ENCODE peak calls at places on chromosomes 4 and X, in seven cellular contexts. S, J, P, Z, F, H and T are unnamed samples. For H3K4me1 and H3K9me3, the result is how much of the 10 kb centered on the place peaks cover.

GRCh38 chrX:108270739-108271396 is 167.4 kb downstream of the COL4A6 start:
- DNase-seq in S (no peak), F (peak), H (no peak), J (no peak), Z (no peak), P (no peak), T (no peak)

GRCh38 chrX:123779908-123780396 is 47.1 kb upstream of the THOC2 start:
- DNase-seq in H (no peak), P (no peak), F (peak), J (no peak), Z (peak), S (no peak), T (no peak)

GRCh38 chrX:47595701-47596655 is 13.7 kb downstream of the TIMP1 start:
- DNase-seq in H (no peak), S (no peak), P (no peak), J (no peak), Z (no peak), F (no peak), T (no peak)

GRCh38 chrX:80550722-80551121 is 130.5 kb downstream of the TENT5D start:
- DNase-seq in Z (no peak), H (no peak), S (no peak), F (no peak), J (no peak), P (no peak), T (no peak)

GRCh38 chrX:44228621-44229020 is 114.9 kb downstream of the EFHC2 start:
- DNase-seq in J (no peak), H (no peak), P (no peak), F (peak), S (no peak), Z (no peak), T (no peak)

GRCh38 chr4:174561556-174561955 is 39.3 kb upstream of the HPGD start:
- DNase-seq in Z (no peak), S (no peak), F (no peak), H (no peak), P (no peak), J (no peak), T (no peak)

GRCh38 chrX:74133156-74133796 is 170.7 kb upstream of the ZCCHC13 start:
- DNase-seq in H (no peak), F (peak), P (no peak), J (no peak), Z (peak), S (peak), T (no peak)

GRCh38 chrX:101262590-101262989 is 28.5 kb downstream of the TAF7L start:
- DNase-seq in S (no peak), H (no peak), J (no peak), P (no peak), Z (no peak), F (no peak), T (no peak)

GRCh38 chr4:67393699-67394281 is 151.5 kb downstream of the CENPC start:
- DNase-seq in F (peak), S (peak), Z (no peak), J (no peak), H (no peak), P (no peak), T (no peak)

GRCh38 chr4:39045791-39046221 is 13.6 kb upstream of the TMEM156 start:
- DNase-seq in P (no peak), F (no peak), S (peak), Z (peak), J (no peak), H (no peak), T (no peak)

GRCh38 chrX:3549442-3549875 is 164.0 kb downstream of the PRKX start:
- DNase-seq in Z (no peak), P (peak), H (no peak), F (peak), S (no peak), J (no peak), T (no peak)

GRCh38 chr4:88533088-88533790 is 9.7 kb upstream of the PYURF start:
- DNase-seq in P (no peak), H (no peak), S (no peak), J (no peak), Z (no peak), F (no peak), T (no peak)

GRCh38 chrX:50827996-50828395 is 14.0 kb upstream of the SHROOM4 start:
- DNase-seq in S (no peak), H (no peak), Z (peak), F (peak), J (no peak), P (no peak), T (no peak)

GRCh38 chr4:115110191-115111166 is 2.9 kb downstream of the NDST4 start:
- DNase-seq in P (no peak), J (no peak), Z (no peak), F (peak), S (no peak), H (no peak), T (no peak)

GRCh38 chr4:34289489-34289888 is 1954.8 kb downstream of the ARAP2 start:
- DNase-seq in F (no peak), S (no peak), P (no peak), J (no peak), H (no peak), Z (no peak), T (no peak)

GRCh38 chr4:103634236-103634635 is 85.5 kb downstream of the TACR3 start:
- DNase-seq in F (no peak), H (no peak), Z (no peak), S (no peak), J (no peak), P (no peak), T (no peak)

GRCh38 chrX:47169273-47169672 is 24.3 kb downstream of the RBM10 start:
- DNase-seq in F (no peak), P (no peak), S (no peak), J (no peak), Z (no peak), H (no peak), T (no peak)

GRCh38 chr4:3193531-3194203 is 55.3 kb upstream of the MSANTD1 start:
- DNase-seq in H (no peak), J (no peak), F (no peak), P (no peak), S (peak), Z (no peak), T (no peak)

GRCh38 chr4:88582493-88582892 is 9.8 kb upstream of the HERC3 start:
- DNase-seq in S (no peak), Z (no peak), P (no peak), J (no peak), H (no peak), F (no peak), T (no peak)

GRCh38 chr4:107265859-107266258 is 229.7 kb upstream of the DKK2 start:
- DNase-seq in P (no peak), F (no peak), H (no peak), Z (no peak), J (no peak), S (no peak), T (no peak)

GRCh38 chr4:158812133-158812532 is 43.3 kb downstream of the FNIP2 start:
- DNase-seq in Z (no peak), F (no peak), H (no peak), P (no peak), S (no peak), J (no peak), T (no peak)

GRCh38 chrX:7225338-7225737 is 77.4 kb upstream of the PUDP start:
- DNase-seq in H (no peak), Z (no peak), S (no peak), F (no peak), P (no peak), J (no peak), T (no peak)

GRCh38 chr4:184583738-184584502 is 65.3 kb downstream of the CASP3 start:
- DNase-seq in F (no peak), Z (no peak), J (no peak), S (no peak), H (no peak), P (no peak), T (no peak)

GRCh38 chr4:37902738-37903693 is 12.1 kb downstream of the TBC1D1 start:
- DNase-seq in S (no peak), J (no peak), H (no peak), Z (no peak), F (no peak), P (no peak), T (no peak)

GRCh38 chr4:98260047-98260578 is 1.1 kb upstream of the RAP1GDS1 start:
- DNase-seq in J (peak), P (peak), H (no peak), S (peak), Z (peak), F (peak), T (peak)

GRCh38 chr4:94532016-94532789 is 80.5 kb downstream of the PDLIM5 start:
- DNase-seq in F (no peak), J (no peak), Z (no peak), S (no peak), P (no peak), H (no peak), T (no peak)

GRCh38 chr4:3671571-3672464 is 94.4 kb upstream of the ADRA2C start:
- DNase-seq in Z (no peak), F (no peak), J (no peak), P (no peak), S (no peak), H (peak), T (no peak)

GRCh38 chr4:140081582-140082398 is 72.2 kb downstream of the MAML3 start:
- DNase-seq in S (no peak), H (no peak), Z (no peak), J (no peak), F (no peak), P (no peak), T (no peak)
- H3K4me1 ChIP-seq in S (under half), H (under half), Z (under half), J (under half), F (half or more), P (under half), T (under half)

GRCh38 chr4:156084312-156084811 is 130.7 kb upstream of the CTSO start:
- DNase-seq in Z (no peak), S (no peak), P (no peak), H (no peak), F (no peak), J (no peak), T (no peak)
- H3K4me3 ChIP-seq in Z (no peak), S (no peak), P (no peak), H (no peak), F (no peak), J (no peak), T (no peak)

GRCh38 chr4:26402458-26402857 is 81.6 kb downstream of the RBPJ start:
- DNase-seq in S (no peak), P (no peak), J (no peak), Z (no peak), H (no peak), F (no peak), T (no peak)

GRCh38 chr4:26400140-26400539 is 79.3 kb downstream of the RBPJ start:
- DNase-seq in H (no peak), J (no peak), Z (no peak), P (no peak), S (no peak), F (no peak), T (no peak)

GRCh38 chr4:26397086-26397485 is 76.3 kb downstream of the RBPJ start:
- DNase-seq in Z (no peak), F (no peak), H (no peak), S (no peak), J (no peak), P (no peak), T (no peak)
- H3K9me3 ChIP-seq in Z (under half), F (under half), H (under half), S (under half), J (under half), P (under half), T (under half)

GRCh38 chr4:142414336-142414945 is 431.7 kb downstream of the INPP4B start:
- DNase-seq in Z (no peak), H (no peak), P (no peak), F (no peak), S (no peak), J (no peak), T (no peak)

GRCh38 chr4:142416121-142416520 is 430.0 kb downstream of the INPP4B start:
- DNase-seq in Z (no peak), P (no peak), H (no peak), J (no peak), F (no peak), S (no peak), T (no peak)

GRCh38 chr4:142418697-142419096 is 427.4 kb downstream of the INPP4B start:
- DNase-seq in S (no peak), F (no peak), P (no peak), Z (no peak), J (no peak), H (no peak), T (no peak)

GRCh38 chr4:142419712-142420111 is 426.4 kb downstream of the INPP4B start:
- DNase-seq in F (no peak), J (no peak), Z (no peak), H (no peak), P (no peak), S (no peak), T (no peak)

GRCh38 chr4:142416711-142417275 is 429.3 kb downstream of the INPP4B start:
- DNase-seq in H (no peak), F (no peak), S (peak), J (no peak), P (no peak), Z (no peak), T (no peak)
- H3K4me1 ChIP-seq in H (under half), F (under half), S (under half), J (under half), P (under half), Z (under half), T (under half)

GRCh38 chr4:25863906-25864418 is 1.2 kb upstream of the SEL1L3 start:
- DNase-seq in H (no peak), F (no peak), Z (no peak), P (no peak), J (no peak), S (no peak), T (no peak)

GRCh38 chr4:25861422-25861926 is 1.3 kb downstream of the SEL1L3 start:
- DNase-seq in F (no peak), S (peak), J (no peak), P (no peak), Z (no peak), H (no peak), T (no peak)

GRCh38 chr4:25861951-25862410 is 807 bp downstream of the SEL1L3 start:
- DNase-seq in H (no peak), F (peak), Z (peak), S (peak), J (no peak), P (peak), T (peak)

GRCh38 chr4:25863347-25863784 is 578 bp upstream of the SEL1L3 start:
- DNase-seq in F (peak), H (peak), Z (peak), S (no peak), J (no peak), P (no peak), T (peak)

DNA sequence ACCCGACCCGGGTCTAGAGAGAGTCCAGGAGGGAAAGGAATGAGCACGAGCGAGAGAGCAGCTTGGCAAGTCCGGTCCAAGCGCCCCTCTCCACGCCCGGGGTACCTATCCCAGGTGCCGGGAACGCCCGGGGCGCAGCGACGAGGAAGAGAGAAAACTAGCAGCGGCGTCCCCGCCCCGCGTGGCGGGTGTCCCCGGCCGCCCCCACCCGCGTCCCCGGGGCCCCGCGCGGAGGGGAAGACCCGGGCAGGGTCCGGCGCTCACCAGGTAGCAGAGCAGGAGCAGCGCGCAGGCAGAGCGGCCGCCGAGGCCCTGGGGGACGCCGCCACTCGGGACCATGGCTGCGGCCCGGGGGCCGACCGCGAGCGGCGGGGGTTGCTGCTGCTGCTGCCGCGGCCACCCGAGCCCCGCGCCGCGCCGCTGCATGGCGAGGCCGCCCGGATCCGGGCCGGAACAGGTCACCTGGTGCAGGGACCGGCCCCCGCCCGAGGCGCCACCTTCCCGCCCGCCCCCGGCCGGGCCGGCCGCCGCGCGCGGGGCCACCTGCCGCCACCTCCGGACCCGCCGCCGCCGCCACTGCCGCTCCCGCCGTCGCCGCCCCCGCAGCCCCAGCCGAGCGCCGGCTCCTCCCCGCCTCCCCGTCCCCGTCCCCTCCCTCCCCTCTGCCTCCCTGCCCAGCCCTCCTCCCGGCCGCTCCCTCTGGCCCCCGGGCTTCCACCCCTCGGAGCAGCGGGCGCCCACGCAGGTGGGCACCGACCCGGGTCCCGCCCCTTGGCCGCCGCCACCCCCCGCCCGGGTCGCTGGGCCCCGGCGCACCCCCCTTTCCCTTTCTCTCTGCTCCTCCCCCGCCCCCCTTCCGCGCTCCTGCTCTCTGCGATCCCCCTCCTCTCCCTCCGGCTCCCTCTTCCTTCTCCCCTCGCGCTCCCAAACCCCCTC is at the start of gene SEL1L3:
- DNase-seq in H (peak), F (peak), S (peak), P (peak), J (no peak), Z (peak), T (peak)
- H3K4me3 ChIP-seq in H (peak), F (peak), S (peak), P (peak), J (peak), Z (peak), T (peak)

GRCh38 chrX:16662402-16662801 is 12.4 kb downstream of the S100G start:
- DNase-seq in J (no peak), H (no peak), P (no peak), S (no peak), Z (no peak), F (no peak), T (no peak)
- H3K9me3 ChIP-seq in J (under half), H (under half), P (under half), S (under half), Z (under half), F (under half), T (under half)

GRCh38 chr4:105923507-105924238 is 28.4 kb downstream of the NPNT start:
- DNase-seq in J (peak), P (no peak), F (peak), H (no peak), S (no peak), Z (no peak), T (no peak)
- H3K4me1 ChIP-seq in J (under half), P (under half), F (under half), H (under half), S (under half), Z (under half), T (under half)

GRCh38 chrX:103780701-103781402 is 4.2 kb downstream of the PLP1 start:
- DNase-seq in Z (no peak), P (no peak), F (no peak), J (no peak), H (no peak), S (no peak), T (no peak)

GRCh38 chrX:103774070-103774642 is 2.5 kb upstream of the PLP1 start:
- DNase-seq in P (no peak), S (no peak), H (no peak), J (no peak), F (peak), Z (no peak), T (no peak)

GRCh38 chrX:103779156-103779555 is 2.5 kb downstream of the PLP1 start:
- DNase-seq in Z (no peak), J (no peak), S (no peak), P (no peak), H (no peak), F (no peak), T (no peak)

GRCh38 chrX:103773445-103773844 is 3.2 kb upstream of the PLP1 start:
- DNase-seq in F (no peak), H (no peak), P (no peak), S (no peak), Z (no peak), J (no peak), T (no peak)

DNA sequence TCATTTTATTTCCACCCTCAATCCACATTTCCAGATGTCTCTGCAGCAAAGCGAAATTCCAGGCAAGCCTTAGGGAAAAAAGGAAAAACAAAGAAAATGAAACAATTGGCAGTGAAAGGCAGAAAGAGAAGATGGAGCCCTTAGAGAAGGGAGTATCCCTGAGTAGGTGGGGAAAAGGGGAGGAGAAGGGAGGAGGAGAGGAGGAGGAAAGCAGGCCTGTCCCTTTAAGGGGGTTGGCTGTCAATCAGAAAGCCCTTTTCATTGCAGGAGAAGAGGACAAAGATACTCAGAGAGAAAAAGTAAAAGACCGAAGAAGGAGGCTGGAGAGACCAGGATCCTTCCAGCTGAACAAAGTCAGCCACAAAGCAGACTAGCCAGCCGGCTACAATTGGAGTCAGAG is at the start of gene PLP1:
- DNase-seq in Z (no peak), F (no peak), J (no peak), H (no peak), P (no peak), S (no peak), T (no peak)
- H3K4me3 ChIP-seq in Z (no peak), F (no peak), J (no peak), H (no peak), P (peak), S (no peak), T (no peak)

GRCh38 chr4:373062-373839 is 35.6 kb downstream of the ZNF141 start:
- DNase-seq in P (no peak), S (no peak), J (no peak), H (no peak), F (no peak), Z (no peak), T (no peak)
- H3K9me3 ChIP-seq in P (half or more), S (half or more), J (half or more), H (under half), F (half or more), Z (under half), T (half or more)